ENCODE peak calls at places on chromosomes 4 and X, in four cellular contexts. H, Z, J and F are unnamed samples.

GRCh38 chrX:1462596-1463251 is 10.0 kb upstream of the ASMTL start:
- DNase-seq in Z (peak; percentile 66), H (peak; percentile 89), J (no peak), F (peak; percentile 63)

GRCh38 chrX:68989865-68990606 is 161.2 kb downstream of the EFNB1 start:
- DNase-seq in H (no peak), Z (peak; percentile 54), J (no peak), F (no peak)

GRCh38 chr4:687048-687974 is 1.6 kb downstream of the SLC49A3 start:
- DNase-seq in Z (peak; percentile 88), J (peak; percentile 66), H (no peak), F (no peak)

GRCh38 chr4:9999956-10000551 is 21.2 kb downstream of the SLC2A9 start:
- DNase-seq in H (no peak), J (no peak), Z (peak; percentile 51), F (no peak)

GRCh38 chr4:135508006-135508714 is 1306.6 kb upstream of the PABPC4L start:
- DNase-seq in J (peak; percentile 88), Z (peak; percentile 91), H (no peak), F (no peak)

GRCh38 chr4:40909363-40909876 is 159.7 kb downstream of the NSUN7 start:
- DNase-seq in Z (peak; percentile 72), H (no peak), J (peak; percentile 90), F (no peak)

GRCh38 chr4:1856920-1857699 is 1.2 kb upstream of the LETM1 start:
- DNase-seq in J (no peak), H (no peak), Z (no peak), F (no peak)

GRCh38 chr4:68077301-68077700 is 52.4 kb downstream of the TMPRSS11F start:
- DNase-seq in Z (no peak), H (no peak), J (no peak), F (no peak)

GRCh38 chrX:154986826-154987575 is 35.5 kb downstream of the F8 start:
- DNase-seq in J (no peak), H (no peak), Z (no peak), F (no peak)